ENCODE peak calls at places on chromosomes 1 and 21, in four cellular contexts. L is H1, R is A549, I is Peyer's patch. G is an unnamed sample.

GRCh38 chr1:192939440-192939839 is 119.7 kb downstream of the UCHL5 start:
- DNase-seq in L (no peak), I (no peak), R (no peak), G (no peak)

GRCh38 chr1:80776286-80776685 is 1024.4 kb upstream of the ADGRL2 start:
- DNase-seq in I (no peak), L (no peak), R (no peak), G (no peak)

GRCh38 chr1:242523968-242524570 is 428 bp downstream of the PLD5 start:
- DNase-seq in I (peak), R (peak), L (peak), G (no peak)

GRCh38 chr1:9687120-9687875 is 35.8 kb downstream of the PIK3CD start:
- DNase-seq in R (peak), I (peak), L (peak), G (no peak)

GRCh38 chr1:169383449-169383848 is 15.5 kb downstream of the BLZF1 start:
- DNase-seq in L (no peak), I (no peak), R (no peak), G (no peak)

GRCh38 chr1:44089371-44090070 is 29.1 kb upstream of the KLF17 start:
- DNase-seq in R (no peak), I (no peak), L (no peak), G (no peak)

GRCh38 chr1:167510880-167511279 is 7.4 kb downstream of the CD247 start:
- DNase-seq in L (no peak), R (no peak), I (no peak), G (no peak)

GRCh38 chr21:28426545-28426944 is 566.1 kb downstream of the LTN1 start:
- DNase-seq in R (no peak), L (no peak), I (no peak), G (no peak)

GRCh38 chr1:56374026-56374974 is 205.1 kb downstream of the PLPP3 start:
- DNase-seq in L (no peak), I (no peak), R (no peak), G (peak)

GRCh38 chr1:227416156-227416865 is 98.0 kb upstream of the CDC42BPA start:
- DNase-seq in I (no peak), L (no peak), R (no peak), G (no peak)

GRCh38 chr1:201724039-201724759 is 104.8 kb upstream of the IPO9 start:
- DNase-seq in L (no peak), I (no peak), R (no peak), G (no peak)
- H3K27ac ChIP-seq in L (no peak), I (peak), R (no peak), G (peak)

DNA sequence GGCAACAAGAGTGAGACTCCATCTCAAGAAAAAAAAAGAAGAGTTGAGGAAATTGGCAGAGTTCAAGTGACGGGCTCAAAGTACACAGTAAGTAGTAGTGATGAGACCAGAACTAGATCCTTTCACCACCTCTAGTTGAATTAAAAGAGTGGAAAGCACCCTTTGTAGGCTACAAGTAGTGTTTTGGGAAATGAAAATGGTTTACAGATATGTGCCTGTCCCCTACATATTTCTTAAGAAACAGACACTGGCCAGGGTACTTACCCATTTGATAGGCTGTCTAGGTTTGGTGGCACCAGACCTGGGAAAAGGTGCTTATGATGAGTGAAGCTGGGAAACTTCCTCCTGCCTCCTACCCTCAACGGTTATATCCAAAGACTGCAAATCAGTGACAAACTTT is 163.7 kb upstream of the BEND5 start:
- DNase-seq in R (no peak), I (no peak), L (no peak), G (no peak)
- TF ChIP-seq POLR2A in R (no peak), I (no peak), L (no peak), G (no peak)

DNA sequence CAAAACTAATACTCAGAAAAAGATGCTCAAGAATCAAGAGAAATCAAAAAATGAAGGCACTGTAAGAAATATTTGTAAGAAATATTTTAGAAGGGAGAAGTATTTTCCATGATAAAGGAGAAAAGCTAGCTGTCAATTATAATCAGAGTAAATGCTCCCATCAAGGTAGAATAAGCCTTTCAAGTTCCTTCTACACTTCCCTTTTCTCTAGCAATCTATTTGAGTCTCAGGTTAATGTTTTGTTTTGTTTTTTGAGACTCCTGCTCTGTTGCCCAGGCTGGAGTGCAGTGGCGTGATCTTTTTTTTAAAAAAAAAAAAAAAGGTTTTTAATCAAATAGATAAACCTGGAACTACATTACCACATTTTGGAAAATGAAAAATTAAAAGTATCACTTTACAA is 33.3 kb downstream of the PUM1 start:
- DNase-seq in I (no peak), R (no peak), L (no peak), G (no peak)
- H3K27ac ChIP-seq in I (no peak), R (no peak), L (no peak), G (no peak)

GRCh38 chr1:156083800-156084790 is 1.8 kb upstream of the MEX3A start:
- DNase-seq in R (no peak), I (no peak), L (no peak), G (no peak)

GRCh38 chr1:156081174-156082110 is 823 bp downstream of the MEX3A start:
- DNase-seq in R (no peak), I (no peak), L (no peak), G (no peak)

GRCh38 chr1:156080598-156081173 is 1.6 kb downstream of the MEX3A start:
- DNase-seq in L (no peak), I (no peak), R (no peak), G (no peak)

GRCh38 chr1:156079762-156080597 is 2.3 kb downstream of the MEX3A start:
- DNase-seq in L (peak), R (no peak), I (no peak), G (no peak)

DNA sequence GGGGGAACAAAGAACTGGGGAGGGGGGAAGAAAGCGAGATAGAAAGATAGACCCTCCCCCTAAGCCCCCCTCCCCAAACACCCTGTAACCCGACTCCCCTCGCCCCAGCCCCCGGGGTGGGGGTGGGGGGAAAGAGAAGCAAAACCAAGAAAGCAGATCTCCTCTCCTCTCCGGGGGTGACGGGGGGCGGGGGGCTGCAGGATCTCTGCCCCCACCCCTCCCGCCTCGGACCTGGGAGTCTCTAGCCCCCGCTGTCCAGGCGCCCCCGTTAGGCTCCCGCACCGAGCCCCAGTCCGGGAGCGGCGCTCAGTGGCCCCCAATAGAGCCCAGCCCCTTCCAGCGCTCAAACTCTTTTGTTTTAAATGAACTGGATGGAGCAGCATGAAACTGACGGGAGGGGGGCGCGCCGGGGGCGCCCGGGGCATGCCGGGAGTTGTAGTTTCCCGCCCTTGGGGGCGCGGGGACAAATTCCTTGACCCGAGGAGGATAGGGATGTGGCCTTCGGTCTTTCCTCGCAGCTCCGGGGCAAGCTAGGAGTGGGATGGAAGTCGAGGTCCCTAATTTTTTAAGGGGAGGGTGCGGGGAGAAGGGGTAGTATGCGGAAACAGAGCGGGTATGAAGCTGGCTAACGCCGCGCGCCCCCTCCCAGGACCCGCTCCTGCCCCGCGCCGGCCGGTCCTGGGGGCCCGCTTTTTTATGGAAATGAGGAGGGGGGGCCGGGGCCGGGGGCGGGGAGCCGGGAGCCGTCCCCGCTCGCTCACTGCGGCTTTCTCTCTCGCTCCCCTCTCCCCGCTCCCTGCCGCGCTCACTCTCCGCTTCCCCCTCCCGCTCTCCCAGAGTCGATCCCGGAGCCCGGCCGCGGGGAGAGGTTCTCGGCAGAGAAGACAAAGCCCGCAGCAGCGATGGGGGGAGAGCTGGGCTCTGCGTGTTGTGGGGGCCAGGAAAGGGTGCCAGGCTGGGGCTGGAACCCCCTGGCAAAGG is at the start of gene MEX3A:
- DNase-seq in I (peak), L (peak), R (peak), G (no peak)
- TF ChIP-seq POLR2A in I (no peak), L (peak), R (peak), G (no peak)

GRCh38 chr1:12163210-12163609 is 3.6 kb upstream of the TNFRSF1B start:
- DNase-seq in I (no peak), R (no peak), L (no peak), G (no peak)

GRCh38 chr1:12161662-12162458 is 4.9 kb upstream of the TNFRSF1B start:
- DNase-seq in L (no peak), R (peak), I (peak), G (peak)

GRCh38 chr1:12161324-12161661 is 5.5 kb upstream of the TNFRSF1B start:
- DNase-seq in L (no peak), R (no peak), I (no peak), G (no peak)

GRCh38 chr1:12165342-12165741 is 1.4 kb upstream of the TNFRSF1B start:
- DNase-seq in I (no peak), R (no peak), L (no peak), G (no peak)

GRCh38 chr1:12162459-12163137 is 4.2 kb upstream of the TNFRSF1B start:
- DNase-seq in L (no peak), I (no peak), R (no peak), G (no peak)
- H3K27ac ChIP-seq in L (no peak), I (peak), R (no peak), G (peak)

GRCh38 chr1:5901150-5901549 is 91.1 kb downstream of the NPHP4 start:
- DNase-seq in L (no peak), I (peak), R (no peak), G (no peak)
- TF ChIP-seq POLR2A in L (no peak), I (no peak), R (no peak), G (no peak)

GRCh38 chr1:155946633-155947219 is 5.3 kb downstream of the RXFP4 start:
- DNase-seq in L (no peak), R (no peak), I (peak), G (no peak)

GRCh38 chr1:155941845-155942507 is 538 bp downstream of the RXFP4 start:
- DNase-seq in I (peak), R (no peak), L (no peak), G (no peak)

GRCh38 chr1:155942578-155943141 is 1.2 kb downstream of the RXFP4 start:
- DNase-seq in R (no peak), L (no peak), I (peak), G (no peak)

GRCh38 chr1:155947292-155947691 is 5.9 kb downstream of the RXFP4 start:
- DNase-seq in R (no peak), L (no peak), I (peak), G (no peak)

DNA sequence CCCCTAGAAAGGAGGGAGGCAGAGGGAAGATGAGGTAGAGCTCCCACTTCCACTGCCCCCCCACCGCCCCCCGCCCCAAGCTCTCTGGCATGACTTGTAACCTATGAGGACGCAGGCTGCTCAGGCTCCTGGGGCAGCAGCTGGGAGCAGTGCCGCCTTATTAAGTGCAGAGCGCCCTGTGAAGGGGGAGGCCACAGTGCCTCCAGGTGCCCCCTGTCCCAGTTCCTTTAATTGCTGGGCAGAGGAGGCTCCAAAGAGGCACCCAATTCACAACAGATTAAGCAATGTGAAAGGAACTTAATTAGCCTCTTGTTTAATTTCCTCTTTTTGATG is 2.9 kb downstream of the RXFP4 start:
- DNase-seq in L (no peak), R (no peak), I (no peak), G (no peak)
- H3K27ac ChIP-seq in L (no peak), R (peak), I (peak), G (no peak)